ENCODE peak calls at places on chromosomes 6 and 20, in five cellular contexts. R is endothelial cell; T is thyroid gland; J is stimulated activated CD4-positive, alpha-beta T cell treated with anti-CD3 and anti-CD28 coated beads, Interleukin-1b, Interleukin-23, amount 100 ng/mL, for 1 hour; A is brain microvascular endothelial cell. U is an unnamed sample.

GRCh38 chr20:63064310-63064709 is 57.5 kb upstream of the BHLHE23 start:
- DNase-seq in R (no peak), T (no peak), J (no peak), A (no peak), U (no peak)

GRCh38 chr6:140542858-140543257 is 1168.4 kb upstream of the CITED2 start:
- DNase-seq in R (no peak), T (no peak), J (no peak), A (no peak), U (peak; percentile 42)

GRCh38 chr20:38125157-38126056 is 39.7 kb downstream of the TGM2 start:
- DNase-seq in R (no peak), T (peak; percentile 70), J (no peak), A (peak; percentile 88), U (peak; percentile 60)

GRCh38 chr6:19608546-19608945 is 228.6 kb upstream of the ID4 start:
- DNase-seq in R (no peak), T (no peak), J (no peak), A (no peak), U (no peak)

GRCh38 chr20:53216478-53216855 is 244.3 kb downstream of the TSHZ2 start:
- DNase-seq in R (no peak), T (no peak), J (no peak), A (no peak), U (no peak)

GRCh38 chr6:36666726-36667591 is 11.6 kb upstream of the CDKN1A start:
- DNase-seq in R (peak; percentile 26), T (peak; percentile 96), J (no peak), A (peak; percentile 93), U (peak; percentile 97)

GRCh38 chr6:240151-240550 is 52.1 kb upstream of the DUSP22 start:
- DNase-seq in R (no peak), T (no peak), J (no peak), A (no peak), U (no peak)

GRCh38 chr6:105587349-105588115 is 184.7 kb upstream of the PREP start:
- DNase-seq in R (no peak), T (no peak), J (no peak), A (peak; percentile 53), U (no peak)

GRCh38 chr6:73941892-73942291 is 245.9 kb downstream of the CD109 start:
- DNase-seq in R (no peak), T (no peak), J (no peak), A (no peak), U (no peak)

GRCh38 chr6:157069585-157069984 is 253.7 kb downstream of the TMEM242 start:
- DNase-seq in R (no peak), T (no peak), J (no peak), A (no peak), U (no peak)

GRCh38 chr6:41655706-41656668 is 17.7 kb downstream of the MDFI start:
- DNase-seq in R (peak; percentile 50), T (peak; percentile 14), J (no peak), A (peak; percentile 44), U (no peak)

GRCh38 chr20:19947611-19948264 is 69.4 kb upstream of the NAA20 start:
- DNase-seq in R (no peak), T (no peak), J (no peak), A (peak; percentile 75), U (no peak)

GRCh38 chr6:81166770-81167169 is 585.7 kb downstream of the TENT5A start:
- DNase-seq in R (no peak), T (no peak), J (no peak), A (peak; percentile 63), U (no peak)

GRCh38 chr6:53043626-53044025 is 21.6 kb upstream of the FBXO9 start:
- DNase-seq in R (no peak), T (no peak), J (no peak), A (no peak), U (no peak)